ENCODE peak calls at places on chromosomes 4 and X, in four cellular contexts. One of them, this sample, is unnamed.

GRCh38 chr4:5753366-5753765 is 42.4 kb downstream of the EVC start:
- DNase-seq in AG20443: no peak
- DNase-seq in WTC11: no peak
- DNase-seq in amniotic stem cell: no peak
- DNase-seq in this sample: no peak

GRCh38 chr4:187606581-187606980 is 389.0 kb upstream of the ZFP42 start:
- DNase-seq in amniotic stem cell: no peak
- DNase-seq in AG20443: peak; percentile 52
- DNase-seq in WTC11: peak; percentile 48
- DNase-seq in this sample: peak; percentile 77

GRCh38 chrX:81957900-81958545 is 756.1 kb downstream of the SH3BGRL start:
- DNase-seq in WTC11: no peak
- DNase-seq in amniotic stem cell: no peak
- DNase-seq in AG20443: no peak
- DNase-seq in this sample: peak; percentile 11

GRCh38 chrX:110346681-110347080 is 12.0 kb upstream of the RTL9 start:
- DNase-seq in AG20443: no peak
- DNase-seq in WTC11: peak; percentile 15
- DNase-seq in amniotic stem cell: no peak
- DNase-seq in this sample: peak; percentile 40

GRCh38 chrX:122941801-122942200 is 242.3 kb upstream of the GRIA3 start:
- DNase-seq in amniotic stem cell: no peak
- DNase-seq in WTC11: no peak
- DNase-seq in AG20443: no peak
- DNase-seq in this sample: no peak

GRCh38 chr4:147683172-147683571 is 791 bp downstream of the PRMT9 start:
- DNase-seq in AG20443: peak; percentile 62
- DNase-seq in WTC11: no peak
- DNase-seq in amniotic stem cell: no peak
- DNase-seq in this sample: peak; percentile 11

GRCh38 chrX:119573840-119574393 is 446 bp upstream of the UBE2A start:
- DNase-seq in amniotic stem cell: no peak
- DNase-seq in WTC11: no peak
- DNase-seq in AG20443: peak; percentile 46
- DNase-seq in this sample: peak; percentile 45

GRCh38 chrX:46380148-46380752 is 165.0 kb downstream of the ZNF674 start:
- DNase-seq in amniotic stem cell: no peak
- DNase-seq in WTC11: no peak
- DNase-seq in AG20443: no peak
- DNase-seq in this sample: no peak

GRCh38 chr4:136637071-136637777 is 895.1 kb downstream of the PCDH18 start:
- DNase-seq in amniotic stem cell: no peak
- DNase-seq in AG20443: no peak
- DNase-seq in WTC11: peak; percentile 76
- DNase-seq in this sample: peak; percentile 83

GRCh38 chr4:19298998-19299397 is 952.7 kb upstream of the SLIT2 start:
- DNase-seq in AG20443: no peak
- DNase-seq in amniotic stem cell: no peak
- DNase-seq in WTC11: no peak
- DNase-seq in this sample: no peak

GRCh38 chr4:74374561-74375327 is 9.8 kb downstream of the EREG start:
- DNase-seq in WTC11: no peak
- DNase-seq in AG20443: peak; percentile 63
- DNase-seq in amniotic stem cell: peak; percentile 67
- DNase-seq in this sample: no peak

GRCh38 chr4:106240699-106241098 is 75.3 kb downstream of the TBCK start:
- DNase-seq in amniotic stem cell: no peak
- DNase-seq in WTC11: no peak
- DNase-seq in AG20443: no peak
- DNase-seq in this sample: no peak

GRCh38 chrX:27446423-27446822 is 16.7 kb downstream of the PPP4R3C start:
- DNase-seq in amniotic stem cell: no peak
- DNase-seq in WTC11: no peak
- DNase-seq in AG20443: no peak
- DNase-seq in this sample: no peak

GRCh38 chr4:54256491-54257167 is 27.5 kb downstream of the PDGFRA start:
- DNase-seq in AG20443: no peak
- DNase-seq in amniotic stem cell: no peak
- DNase-seq in WTC11: no peak
- DNase-seq in this sample: no peak

GRCh38 chr4:152273343-152273742 is 262.5 kb downstream of the FBXW7 start:
- DNase-seq in AG20443: no peak
- DNase-seq in amniotic stem cell: no peak
- DNase-seq in WTC11: no peak
- DNase-seq in this sample: no peak

GRCh38 chrX:42242044-42242443 is 318.7 kb upstream of the CASK start:
- DNase-seq in amniotic stem cell: no peak
- DNase-seq in WTC11: no peak
- DNase-seq in AG20443: peak; percentile 18
- DNase-seq in this sample: no peak

GRCh38 chr4:153028535-153028934 is 92.4 kb downstream of the FHDC1 start:
- DNase-seq in WTC11: no peak
- DNase-seq in AG20443: no peak
- DNase-seq in amniotic stem cell: no peak
- DNase-seq in this sample: peak; percentile 37

GRCh38 chr4:42555828-42556227 is 101.1 kb downstream of the ATP8A1 start:
- DNase-seq in amniotic stem cell: no peak
- DNase-seq in AG20443: no peak
- DNase-seq in WTC11: no peak
- DNase-seq in this sample: no peak

GRCh38 chr4:165326831-165327210 is 648 bp upstream of the MSMO1 start:
- DNase-seq in AG20443: peak; percentile 38
- DNase-seq in amniotic stem cell: no peak
- DNase-seq in WTC11: peak; percentile 36
- DNase-seq in this sample: peak; percentile 61

GRCh38 chr4:56907489-56908205 is at the start of gene REST:
- DNase-seq in amniotic stem cell: peak; percentile 48
- DNase-seq in AG20443: peak; percentile 95
- DNase-seq in WTC11: peak; percentile 91
- DNase-seq in this sample: peak; percentile 97

GRCh38 chr4:187071896-187072295 is 348.2 kb upstream of the FAT1 start:
- DNase-seq in amniotic stem cell: no peak
- DNase-seq in AG20443: no peak
- DNase-seq in WTC11: no peak
- DNase-seq in this sample: no peak

GRCh38 chr4:74931386-74931785 is 1.5 kb upstream of the PARM1 start:
- DNase-seq in WTC11: no peak
- DNase-seq in AG20443: no peak
- DNase-seq in amniotic stem cell: no peak
- DNase-seq in this sample: no peak

GRCh38 chrX:44596277-44596676 is 53.6 kb upstream of the FUNDC1 start:
- DNase-seq in WTC11: no peak
- DNase-seq in AG20443: no peak
- DNase-seq in amniotic stem cell: no peak
- DNase-seq in this sample: no peak

GRCh38 chrX:124289443-124289842 is 43.0 kb upstream of the TEX13D start:
- DNase-seq in amniotic stem cell: no peak
- DNase-seq in WTC11: no peak
- DNase-seq in AG20443: no peak
- DNase-seq in this sample: peak; percentile 65

GRCh38 chrX:153640736-153641574 is 6.0 kb upstream of the DUSP9 start:
- DNase-seq in amniotic stem cell: no peak
- DNase-seq in AG20443: no peak
- DNase-seq in WTC11: peak; percentile 19
- DNase-seq in this sample: peak; percentile 33

GRCh38 chrX:128992107-128992971 is 531.0 kb downstream of the SMARCA1 start:
- DNase-seq in amniotic stem cell: no peak
- DNase-seq in AG20443: no peak
- DNase-seq in WTC11: peak; percentile 37
- DNase-seq in this sample: peak; percentile 38

GRCh38 chr4:66855956-66856355 is 689.3 kb downstream of the CENPC start:
- DNase-seq in AG20443: no peak
- DNase-seq in WTC11: no peak
- DNase-seq in amniotic stem cell: no peak
- DNase-seq in this sample: no peak

GRCh38 chrX:95063554-95063953 is 1389.5 kb downstream of the FAM133A start:
- DNase-seq in amniotic stem cell: no peak
- DNase-seq in WTC11: no peak
- DNase-seq in AG20443: no peak
- DNase-seq in this sample: no peak

GRCh38 chr4:162891788-162892707 is 274.6 kb downstream of the NAF1 start:
- DNase-seq in AG20443: no peak
- DNase-seq in WTC11: no peak
- DNase-seq in amniotic stem cell: no peak
- DNase-seq in this sample: no peak